ENCODE peak calls at places on chromosome 15, in nine cellular contexts. L is fibroblast of pulmonary artery, B is choroid plexus epithelial cell, A is foreskin fibroblast, O is prostate gland, J is psoas muscle, Y is neural progenitor cell, H is stomach, F is adrenal gland. U is an unnamed sample.

GRCh38 chr15:78065284-78065872 is 12.1 kb downstream of the TBC1D2B start:
- DNase-seq in L (peak), B (peak), A (peak), O (no peak), J (peak), Y (no peak), H (peak), F (peak), U (no peak)

GRCh38 chr15:51621917-51622268 is 678 bp downstream of the DMXL2 start:
- DNase-seq in L (peak), B (peak), A (peak), O (peak), J (peak), Y (peak), H (peak), F (peak), U (peak)

GRCh38 chr15:21260966-21261395 is 179.3 kb downstream of the POTEB3 start:
- DNase-seq in L (no peak), B (no peak), A (no peak), O (no peak), J (peak), Y (no peak), H (no peak), F (no peak), U (peak)

GRCh38 chr15:83158393-83158792 is 49.2 kb downstream of the HDGFL3 start:
- DNase-seq in L (peak), B (no peak), A (peak), O (no peak), J (no peak), Y (no peak), H (no peak), F (no peak), U (no peak)

GRCh38 chr15:40081691-40082194 is 26.9 kb downstream of the BMF start:
- DNase-seq in L (peak), B (peak), A (peak), O (peak), J (peak), Y (peak), H (peak), F (peak), U (peak)

GRCh38 chr15:81133782-81134461 is at the start of gene CFAP161:
- DNase-seq in L (peak), B (peak), A (peak), O (peak), J (peak), Y (peak), H (peak), F (peak), U (peak)

GRCh38 chr15:42921049-42921731 is 612 bp upstream of the TTBK2 start:
- DNase-seq in L (peak), B (peak), A (peak), O (peak), J (peak), Y (peak), H (peak), F (peak), U (peak)

GRCh38 chr15:86608461-86608860 is 528.8 kb downstream of the AGBL1 start:
- DNase-seq in L (no peak), B (peak), A (no peak), O (no peak), J (peak), Y (peak), H (no peak), F (peak), U (no peak)

DNA sequence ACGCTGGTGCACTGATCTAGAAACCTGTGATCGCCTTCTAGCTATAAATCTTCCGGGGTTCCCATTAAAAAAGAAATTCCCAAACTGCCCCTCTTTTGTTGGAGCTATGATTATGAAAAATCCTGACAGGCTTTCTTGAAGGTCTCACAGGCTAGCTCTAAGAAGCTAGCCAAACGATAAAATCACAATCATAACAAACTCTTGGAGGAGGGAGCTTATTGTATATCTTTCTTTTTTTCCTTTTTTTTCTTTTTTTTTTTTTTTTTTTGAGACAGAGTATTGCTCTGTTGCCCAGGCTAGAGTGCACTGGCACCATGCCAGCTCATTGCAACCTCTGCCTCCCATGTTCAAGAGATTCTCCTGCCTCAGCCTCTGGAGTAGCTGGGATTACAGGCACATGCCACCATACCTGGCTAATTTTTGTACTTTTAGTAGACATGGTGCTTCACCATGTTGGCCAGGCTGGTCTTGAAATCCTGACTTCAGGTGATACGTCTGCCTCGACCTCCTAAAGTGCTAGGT is 72.0 kb downstream of the MYO1E start:
- DNase-seq in L (peak), B (no peak), A (peak), O (no peak), J (peak), Y (no peak), H (peak), F (peak), U (peak)
- H3K4me3 ChIP-seq in L (peak), B (no peak), A (no peak), O (no peak), J (peak), Y (no peak), H (peak), F (no peak), U (no peak)

DNA sequence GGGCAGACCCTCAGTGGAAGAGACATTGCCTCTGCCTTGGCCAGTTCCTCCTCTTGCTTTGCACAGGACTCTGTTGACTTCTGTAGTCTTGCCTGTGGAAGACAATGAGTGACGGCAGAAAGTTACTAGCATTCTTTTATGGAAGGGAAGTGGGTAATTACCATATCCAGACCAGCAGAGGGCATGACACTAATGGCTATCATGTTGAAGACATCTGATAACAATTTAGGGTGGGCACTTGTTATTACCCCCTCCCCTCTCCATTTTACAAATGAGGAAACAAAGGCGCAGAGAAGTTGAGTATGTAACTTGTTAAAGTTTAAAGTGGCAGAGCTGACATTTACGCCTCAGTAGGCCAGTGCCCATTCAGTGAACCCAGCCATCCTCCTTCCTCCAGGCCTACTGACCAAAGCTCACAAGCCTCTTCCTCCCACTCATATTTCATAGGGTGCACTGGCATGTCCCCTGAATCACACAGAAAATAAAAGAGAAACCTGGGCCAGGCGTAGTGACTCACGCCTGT is 48.2 kb upstream of the FMN1 start:
- DNase-seq in L (peak), B (peak), A (no peak), O (no peak), J (no peak), Y (peak), H (no peak), F (no peak), U (no peak)
- TF ChIP-seq CTCF in L (peak), B (peak), A (peak), O (no peak), J (peak), Y (peak), H (no peak), F (no peak), U (no peak)

DNA sequence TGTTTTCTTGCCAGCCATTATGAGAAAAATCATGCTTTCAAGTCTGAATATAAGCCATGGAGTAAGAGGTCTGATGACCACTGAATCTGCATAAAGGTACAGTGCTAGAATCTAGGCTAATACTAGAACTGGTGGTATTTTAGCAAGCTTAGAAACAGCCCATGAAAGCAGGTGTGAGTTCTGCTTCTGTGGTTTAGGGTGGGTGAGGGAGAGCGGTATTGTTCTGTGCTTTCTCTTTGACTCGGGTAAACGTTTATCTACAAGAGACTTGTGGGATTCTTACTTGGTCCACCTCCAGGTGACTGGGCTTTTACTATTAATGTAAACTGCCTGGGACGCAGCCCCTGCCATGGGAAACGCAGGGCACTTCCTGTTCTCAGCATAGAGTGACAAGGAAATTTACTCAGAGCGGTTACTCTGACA is 55.2 kb downstream of the PGPEP1L start:
- DNase-seq in L (no peak), B (no peak), A (no peak), O (peak), J (no peak), Y (no peak), H (peak), F (no peak), U (no peak)
- H3K4me3 ChIP-seq in L (no peak), B (no peak), A (no peak), O (no peak), J (no peak), Y (no peak), H (no peak), F (no peak), U (no peak)

GRCh38 chr15:29570121-29570930 is 251.9 kb downstream of the TJP1 start:
- DNase-seq in L (peak), B (peak), A (peak), O (no peak), J (no peak), Y (peak), H (no peak), F (no peak), U (peak)
- TF ChIP-seq CTCF in L (no peak), B (no peak), A (no peak), O (no peak), J (no peak), Y (no peak), H (no peak), F (no peak), U (no peak)

DNA sequence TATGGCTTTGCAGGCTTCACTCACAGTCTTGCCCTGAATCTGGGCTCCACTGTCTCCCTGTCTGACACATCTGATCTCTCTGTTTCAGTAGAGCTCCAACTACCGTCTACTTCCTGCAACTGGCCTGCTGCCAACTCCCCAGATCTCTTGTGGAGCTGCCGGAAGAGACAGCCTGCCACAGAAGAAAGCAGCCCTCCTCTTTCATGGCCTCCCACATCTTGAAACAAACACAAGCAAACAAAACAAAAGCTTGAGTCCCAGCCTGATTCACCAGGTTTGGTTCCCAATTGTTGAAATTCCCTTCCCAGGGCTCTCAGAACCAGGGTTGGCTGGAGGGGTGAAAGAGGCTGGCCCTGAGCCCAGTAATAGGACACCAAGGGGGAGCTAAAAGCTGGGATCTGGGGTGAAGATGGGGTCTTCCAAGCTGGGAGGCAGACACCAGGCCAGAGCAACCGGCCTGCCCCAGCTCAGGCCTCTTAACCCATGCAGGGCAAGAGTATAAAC is 55.3 kb upstream of the CA12 start:
- DNase-seq in L (peak), B (peak), A (peak), O (peak), J (peak), Y (peak), H (peak), F (peak), U (peak)
- H3K4me3 ChIP-seq in L (no peak), B (no peak), A (no peak), O (no peak), J (no peak), Y (no peak), H (no peak), F (no peak), U (no peak)

GRCh38 chr15:72838311-72838731 is 54.8 kb upstream of the ADPGK start:
- DNase-seq in L (no peak), B (peak), A (no peak), O (no peak), J (peak), Y (no peak), H (no peak), F (no peak), U (no peak)

GRCh38 chr15:72846027-72846426 is 62.5 kb upstream of the ADPGK start:
- DNase-seq in L (no peak), B (peak), A (no peak), O (no peak), J (no peak), Y (no peak), H (no peak), F (no peak), U (no peak)

GRCh38 chr15:72847806-72848205 is 64.2 kb upstream of the ADPGK start:
- DNase-seq in L (no peak), B (no peak), A (no peak), O (no peak), J (no peak), Y (no peak), H (no peak), F (no peak), U (no peak)

GRCh38 chr15:72847033-72847432 is 63.5 kb upstream of the ADPGK start:
- DNase-seq in L (no peak), B (no peak), A (no peak), O (no peak), J (no peak), Y (no peak), H (no peak), F (no peak), U (no peak)

DNA sequence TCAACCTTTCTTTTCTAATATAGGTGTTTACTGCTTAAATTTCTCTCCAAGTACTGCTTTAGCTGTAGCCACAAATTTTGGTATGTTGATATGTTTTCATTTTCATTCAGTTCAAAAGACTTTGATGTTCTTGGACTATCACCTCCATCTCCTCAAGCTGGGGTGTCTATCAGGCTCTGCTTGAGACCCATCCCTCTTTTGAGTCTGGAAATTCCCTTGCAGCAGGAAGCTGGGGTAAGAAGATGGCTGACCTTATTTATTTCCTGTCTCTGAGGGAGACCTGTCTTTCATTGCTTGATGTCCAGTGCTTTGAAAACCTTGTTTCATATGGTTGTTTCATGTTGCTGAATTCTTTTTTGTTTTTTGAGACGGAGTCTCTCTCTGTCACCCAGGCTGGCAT is 60.5 kb upstream of the ADPGK start:
- DNase-seq in L (no peak), B (no peak), A (no peak), O (no peak), J (no peak), Y (no peak), H (no peak), F (no peak), U (no peak)
- TF ChIP-seq CTCF in L (no peak), B (no peak), A (no peak), O (no peak), J (no peak), Y (no peak), H (no peak), F (no peak), U (no peak)

GRCh38 chr15:76341366-76342045 is 4.9 kb downstream of the ISL2 start:
- DNase-seq in L (no peak), B (no peak), A (peak), O (no peak), J (no peak), Y (peak), H (no peak), F (no peak), U (peak)

GRCh38 chr15:76340802-76341365 is 4.3 kb downstream of the ISL2 start:
- DNase-seq in L (no peak), B (no peak), A (peak), O (no peak), J (no peak), Y (peak), H (no peak), F (no peak), U (peak)

GRCh38 chr15:76343313-76343996 is 6.9 kb downstream of the ISL2 start:
- DNase-seq in L (no peak), B (no peak), A (peak), O (no peak), J (no peak), Y (peak), H (no peak), F (no peak), U (no peak)

GRCh38 chr15:76342046-76342381 is 5.4 kb downstream of the ISL2 start:
- DNase-seq in L (no peak), B (no peak), A (no peak), O (no peak), J (no peak), Y (peak), H (no peak), F (no peak), U (no peak)

DNA sequence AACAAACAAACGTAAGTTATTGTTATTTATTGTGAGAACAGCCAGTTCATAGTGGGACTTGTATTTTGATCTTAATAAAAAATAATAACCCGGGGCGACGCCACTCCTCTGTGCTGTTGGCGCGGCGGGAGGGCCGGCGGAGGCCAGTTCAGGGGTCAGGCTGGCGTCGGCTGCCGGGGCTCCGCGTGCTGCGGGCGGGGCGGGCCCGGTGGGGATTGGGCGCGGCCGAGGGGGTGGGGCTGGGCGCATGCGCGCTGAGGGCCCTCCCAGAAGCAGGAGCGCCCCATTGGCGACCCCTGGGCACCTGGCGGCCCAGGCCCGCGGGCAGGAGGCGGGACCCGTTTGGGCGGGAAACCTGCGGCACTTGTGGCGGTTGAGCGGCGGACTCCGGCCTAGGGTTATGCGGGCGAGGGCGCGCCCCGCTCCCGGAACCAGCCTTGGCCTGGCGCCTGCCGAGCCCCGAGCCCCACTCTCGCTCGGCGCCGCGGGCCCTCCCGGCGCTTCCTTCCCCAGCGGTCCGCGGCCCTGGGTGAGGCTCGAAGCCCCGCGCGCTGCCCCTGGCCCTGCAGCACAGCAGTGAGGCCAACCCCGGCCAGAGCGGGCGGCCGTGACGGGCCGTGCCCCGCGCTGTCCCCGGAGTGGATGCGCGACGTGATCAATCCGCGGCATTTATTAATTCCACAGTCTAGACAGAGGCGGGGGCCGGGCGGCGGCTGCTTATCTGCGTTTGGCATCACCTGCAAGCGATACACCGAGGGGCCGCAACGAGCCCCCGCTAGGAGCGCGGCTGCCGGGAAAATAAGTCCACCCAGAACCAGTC is 6.0 kb downstream of the ISL2 start:
- DNase-seq in L (no peak), B (no peak), A (peak), O (no peak), J (no peak), Y (peak), H (no peak), F (no peak), U (no peak)
- H3K4me3 ChIP-seq in L (no peak), B (no peak), A (peak), O (no peak), J (peak), Y (peak), H (peak), F (no peak), U (no peak)

DNA sequence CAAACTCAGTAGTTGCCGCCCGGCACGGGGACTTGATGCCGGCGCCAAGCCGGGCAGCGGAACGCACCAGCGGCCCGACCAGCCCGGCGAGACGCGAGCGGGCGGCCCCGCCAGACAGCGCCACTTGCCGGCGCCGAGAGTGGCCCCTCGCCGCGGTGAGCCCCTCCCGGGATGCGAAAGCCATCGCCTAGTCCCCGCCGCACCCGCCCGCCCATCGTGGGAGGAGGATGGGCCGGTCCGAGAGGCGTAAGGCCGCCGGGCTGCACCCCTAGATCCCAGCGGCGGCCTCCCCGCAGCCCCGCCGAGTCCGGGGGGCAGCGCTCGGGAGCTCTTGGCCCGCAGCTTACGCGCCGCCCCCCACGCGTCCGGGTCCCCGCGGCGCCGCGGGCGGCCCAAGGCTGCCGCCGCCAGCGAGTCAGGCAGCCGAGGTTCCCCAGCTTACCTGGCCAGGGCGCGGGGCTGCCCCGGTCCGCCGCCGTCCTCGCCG is 609 bp downstream of the GOLGA8A start:
- DNase-seq in L (peak), B (peak), A (peak), O (no peak), J (no peak), Y (peak), H (peak), F (peak), U (peak)
- TF ChIP-seq CTCF in L (no peak), B (no peak), A (no peak), O (no peak), J (peak), Y (peak), H (no peak), F (no peak), U (no peak)